ENCODE peak calls at places on chromosome 4, in seven cellular contexts. A, H, N, Z, B, P and Q are unnamed samples. For H3K4me1, the result is how much of the 10 kb centered on the place peaks cover.

GRCh38 chr4:103099691-103100392 is at the start of gene BDH2:
- DNase-seq in A (no peak), H (peak), N (peak), Z (peak), B (peak), P (no peak), Q (peak)

GRCh38 chr4:5019274-5019673 is at the start of gene CYTL1:
- DNase-seq in A (no peak), H (no peak), N (no peak), Z (peak), B (no peak), P (no peak), Q (no peak)

GRCh38 chr4:75596061-75596460 is 34.3 kb downstream of the CDKL2 start:
- DNase-seq in A (no peak), H (no peak), N (no peak), Z (no peak), B (no peak), P (no peak), Q (no peak)

GRCh38 chr4:40608628-40609027 is 21.0 kb downstream of the RBM47 start:
- DNase-seq in A (no peak), H (no peak), N (no peak), Z (no peak), B (peak), P (no peak), Q (no peak)

GRCh38 chr4:164716901-164717300 is 37.0 kb upstream of the SMIM31 start:
- DNase-seq in A (no peak), H (peak), N (no peak), Z (peak), B (peak), P (no peak), Q (peak)

GRCh38 chr4:37891221-37892159 is 606 bp downstream of the TBC1D1 start:
- DNase-seq in A (no peak), H (no peak), N (peak), Z (peak), B (peak), P (no peak), Q (peak)

GRCh38 chr4:2270341-2271165 is 8.6 kb upstream of the MXD4 start:
- DNase-seq in A (peak), H (no peak), N (no peak), Z (no peak), B (no peak), P (peak), Q (no peak)

GRCh38 chr4:151324449-151325319 is 721 bp downstream of the SH3D19 start:
- DNase-seq in A (peak), H (no peak), N (peak), Z (peak), B (peak), P (peak), Q (peak)

GRCh38 chr4:166816901-166817300 is 417.4 kb downstream of the SPOCK3 start:
- DNase-seq in A (no peak), H (no peak), N (no peak), Z (no peak), B (no peak), P (no peak), Q (peak)

GRCh38 chr4:22192302-22192645 is 243.7 kb upstream of the KCNIP4 start:
- DNase-seq in A (no peak), H (no peak), N (no peak), Z (no peak), B (no peak), P (no peak), Q (no peak)

DNA sequence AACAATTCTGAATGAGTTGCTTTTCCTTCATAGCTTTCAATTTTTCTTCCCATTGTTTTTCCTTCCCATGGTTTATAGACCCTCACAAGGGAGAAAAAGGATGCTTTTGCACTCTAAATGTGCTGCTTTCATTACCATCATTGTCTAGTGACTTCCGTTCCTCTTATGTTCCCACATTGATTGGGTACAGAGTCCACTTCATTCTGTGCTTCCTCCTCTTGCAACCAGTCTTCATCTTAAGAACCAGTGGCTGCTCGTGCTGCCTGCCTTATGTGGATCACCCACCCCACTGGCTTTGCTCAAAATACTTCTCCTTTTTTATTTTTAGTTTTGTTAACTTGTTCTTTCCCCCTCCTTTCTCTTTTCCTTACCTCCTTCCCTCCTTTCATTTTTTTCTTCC is 76.5 kb upstream of the BOD1L1 start:
- DNase-seq in A (no peak), H (no peak), N (no peak), Z (no peak), B (no peak), P (no peak), Q (no peak)
- H3K4me1 ChIP-seq in A (under half), H (under half), N (under half), Z (under half), B (under half), P (under half), Q (under half)

GRCh38 chr4:118760493-118760892 is 75.3 kb downstream of the METTL14 start:
- DNase-seq in A (no peak), H (no peak), N (no peak), Z (no peak), B (no peak), P (no peak), Q (no peak)
- H3K4me1 ChIP-seq in A (half or more), H (under half), N (under half), Z (under half), B (half or more), P (under half), Q (under half)

GRCh38 chr4:184310171-184310567 is 92.5 kb upstream of the ENPP6 start:
- DNase-seq in A (peak), H (peak), N (peak), Z (no peak), B (no peak), P (no peak), Q (no peak)

GRCh38 chr4:184313710-184314659 is 96.3 kb upstream of the ENPP6 start:
- DNase-seq in A (no peak), H (no peak), N (peak), Z (no peak), B (no peak), P (no peak), Q (no peak)

GRCh38 chr4:184310881-184311709 is 93.4 kb upstream of the ENPP6 start:
- DNase-seq in A (peak), H (no peak), N (peak), Z (no peak), B (no peak), P (no peak), Q (no peak)

GRCh38 chr4:184313058-184313709 is 95.5 kb upstream of the ENPP6 start:
- DNase-seq in A (no peak), H (no peak), N (peak), Z (no peak), B (no peak), P (no peak), Q (no peak)

DNA sequence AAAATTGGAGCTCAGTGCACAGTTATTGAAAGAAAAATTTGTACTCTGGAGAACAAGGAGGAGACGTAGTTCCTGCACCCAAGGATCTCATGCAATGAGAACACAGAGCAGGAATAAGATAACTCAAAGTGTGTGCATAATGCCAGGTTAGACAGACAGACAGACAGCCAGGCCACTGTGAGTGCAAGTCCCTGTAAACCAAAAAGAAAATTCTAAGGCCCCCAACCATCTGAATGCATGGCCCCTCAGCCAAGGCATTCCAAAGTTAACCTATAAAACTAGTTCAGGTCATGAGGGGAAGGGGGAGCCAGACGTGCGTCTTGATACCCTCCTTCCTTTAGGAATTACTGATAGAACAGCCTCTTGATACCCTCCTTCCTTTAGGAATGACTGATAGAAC is 94.5 kb upstream of the ENPP6 start:
- DNase-seq in A (no peak), H (no peak), N (peak), Z (no peak), B (no peak), P (no peak), Q (no peak)
- H3K4me1 ChIP-seq in A (under half), H (under half), N (under half), Z (under half), B (under half), P (under half), Q (under half)

GRCh38 chr4:10097906-10098769 is 18.5 kb downstream of the WDR1 start:
- DNase-seq in A (no peak), H (no peak), N (no peak), Z (no peak), B (peak), P (no peak), Q (no peak)

GRCh38 chr4:10099521-10100325 is 16.9 kb downstream of the WDR1 start:
- DNase-seq in A (no peak), H (no peak), N (no peak), Z (peak), B (no peak), P (no peak), Q (no peak)

GRCh38 chr4:10096976-10097330 is 19.6 kb downstream of the WDR1 start:
- DNase-seq in A (no peak), H (no peak), N (no peak), Z (no peak), B (no peak), P (no peak), Q (no peak)

GRCh38 chr4:10100734-10101216 is 15.8 kb downstream of the WDR1 start:
- DNase-seq in A (no peak), H (no peak), N (no peak), Z (no peak), B (no peak), P (no peak), Q (no peak)

DNA sequence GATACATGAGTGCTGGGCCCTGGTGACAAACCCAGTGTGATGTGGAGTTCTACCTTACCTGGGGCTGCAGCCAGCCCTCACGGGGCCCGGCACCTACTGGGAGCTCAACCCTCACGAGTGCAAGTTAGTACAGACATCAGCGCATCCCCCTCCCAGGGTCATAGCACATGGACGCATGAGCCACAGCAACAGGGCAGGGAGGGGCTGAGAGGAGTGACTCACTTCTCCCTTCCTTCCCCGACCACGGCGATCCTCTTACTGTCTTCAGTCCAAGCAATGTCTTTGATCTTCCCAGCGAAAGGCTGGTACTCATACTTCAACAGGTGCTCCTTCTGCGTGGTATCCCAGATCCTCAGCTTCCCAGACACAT is 17.8 kb downstream of the WDR1 start:
- DNase-seq in A (no peak), H (no peak), N (no peak), Z (no peak), B (peak), P (no peak), Q (no peak)
- H3K4me1 ChIP-seq in A (half or more), H (under half), N (under half), Z (under half), B (half or more), P (half or more), Q (under half)